ENCODE peak calls at places on chromosomes 6 and 20, in eight cellular contexts. One of them, this sample, is unnamed.

GRCh38 chr6:142764306-142764705 is 180.7 kb downstream of the HIVEP2 start:
- DNase-seq in OCI-LY7: no peak
- DNase-seq in GM23248: no peak
- DNase-seq in hepatocyte: no peak
- DNase-seq in MM.1S: no peak
- DNase-seq in SK-N-SH: no peak
- DNase-seq in neural progenitor cell: no peak
- DNase-seq in HCT116: no peak
- DNase-seq in this sample: no peak

GRCh38 chr6:21005816-21006553 is 471.7 kb downstream of the CDKAL1 start:
- DNase-seq in OCI-LY7: no peak
- DNase-seq in GM23248: peak; percentile 93
- DNase-seq in hepatocyte: peak; percentile 60
- DNase-seq in MM.1S: no peak
- DNase-seq in SK-N-SH: peak; percentile 51
- DNase-seq in neural progenitor cell: no peak
- DNase-seq in HCT116: peak; percentile 85
- DNase-seq in this sample: no peak

GRCh38 chr6:1143655-1144054 is 168.2 kb upstream of the FOXQ1 start:
- DNase-seq in OCI-LY7: no peak
- DNase-seq in GM23248: peak; percentile 57
- DNase-seq in hepatocyte: no peak
- DNase-seq in MM.1S: no peak
- DNase-seq in SK-N-SH: no peak
- DNase-seq in neural progenitor cell: no peak
- DNase-seq in HCT116: no peak
- DNase-seq in this sample: no peak

GRCh38 chr20:44349349-44349748 is 6.2 kb upstream of the HNF4A start:
- DNase-seq in OCI-LY7: no peak
- DNase-seq in GM23248: no peak
- DNase-seq in hepatocyte: no peak
- DNase-seq in MM.1S: no peak
- DNase-seq in SK-N-SH: no peak
- DNase-seq in neural progenitor cell: no peak
- DNase-seq in HCT116: no peak
- DNase-seq in this sample: no peak

GRCh38 chr6:145704153-145704781 is 31.1 kb downstream of the EPM2A start:
- DNase-seq in OCI-LY7: peak; percentile 22
- DNase-seq in GM23248: peak; percentile 56
- DNase-seq in hepatocyte: peak; percentile 23
- DNase-seq in MM.1S: no peak
- DNase-seq in SK-N-SH: peak; percentile 9
- DNase-seq in neural progenitor cell: no peak
- DNase-seq in HCT116: no peak
- DNase-seq in this sample: peak; percentile 32

GRCh38 chr20:36092424-36093024 is 62.0 kb upstream of the EPB41L1 start:
- DNase-seq in OCI-LY7: no peak
- DNase-seq in GM23248: peak; percentile 65
- DNase-seq in hepatocyte: peak; percentile 69
- DNase-seq in MM.1S: no peak
- DNase-seq in SK-N-SH: peak; percentile 85
- DNase-seq in neural progenitor cell: peak; percentile 84
- DNase-seq in HCT116: no peak
- DNase-seq in this sample: peak; percentile 68

GRCh38 chr6:106411643-106412200 is 51.2 kb downstream of the CRYBG1 start:
- DNase-seq in OCI-LY7: no peak
- DNase-seq in GM23248: no peak
- DNase-seq in hepatocyte: peak; percentile 26
- DNase-seq in MM.1S: no peak
- DNase-seq in SK-N-SH: no peak
- DNase-seq in neural progenitor cell: peak; percentile 10
- DNase-seq in HCT116: no peak
- DNase-seq in this sample: peak; percentile 39

GRCh38 chr6:17418281-17419188 is 25.1 kb downstream of the CAP2 start:
- DNase-seq in OCI-LY7: no peak
- DNase-seq in GM23248: peak; percentile 76
- DNase-seq in hepatocyte: no peak
- DNase-seq in MM.1S: no peak
- DNase-seq in SK-N-SH: no peak
- DNase-seq in neural progenitor cell: peak; percentile 12
- DNase-seq in HCT116: no peak
- DNase-seq in this sample: no peak

GRCh38 chr6:154479388-154480143 is 30.9 kb downstream of the CNKSR3 start:
- DNase-seq in OCI-LY7: no peak
- DNase-seq in GM23248: peak; percentile 53
- DNase-seq in hepatocyte: no peak
- DNase-seq in MM.1S: no peak
- DNase-seq in SK-N-SH: no peak
- DNase-seq in neural progenitor cell: no peak
- DNase-seq in HCT116: no peak
- DNase-seq in this sample: no peak

GRCh38 chr6:140344149-140344913 is 969.9 kb upstream of the CITED2 start:
- DNase-seq in OCI-LY7: no peak
- DNase-seq in GM23248: peak; percentile 70
- DNase-seq in hepatocyte: no peak
- DNase-seq in MM.1S: no peak
- DNase-seq in SK-N-SH: no peak
- DNase-seq in neural progenitor cell: no peak
- DNase-seq in HCT116: no peak
- DNase-seq in this sample: no peak

GRCh38 chr6:39686980-39687379 is 38.2 kb downstream of the KIF6 start:
- DNase-seq in OCI-LY7: no peak
- DNase-seq in GM23248: no peak
- DNase-seq in hepatocyte: no peak
- DNase-seq in MM.1S: no peak
- DNase-seq in SK-N-SH: no peak
- DNase-seq in neural progenitor cell: no peak
- DNase-seq in HCT116: no peak
- DNase-seq in this sample: no peak

GRCh38 chr6:251920-252319 is 40.4 kb upstream of the DUSP22 start:
- DNase-seq in OCI-LY7: no peak
- DNase-seq in GM23248: no peak
- DNase-seq in hepatocyte: no peak
- DNase-seq in MM.1S: peak; percentile 24
- DNase-seq in SK-N-SH: no peak
- DNase-seq in neural progenitor cell: no peak
- DNase-seq in HCT116: no peak
- DNase-seq in this sample: no peak

GRCh38 chr6:136526937-136527336 is 23.3 kb downstream of the MAP7 start:
- DNase-seq in OCI-LY7: no peak
- DNase-seq in GM23248: no peak
- DNase-seq in hepatocyte: no peak
- DNase-seq in MM.1S: no peak
- DNase-seq in SK-N-SH: no peak
- DNase-seq in neural progenitor cell: no peak
- DNase-seq in HCT116: no peak
- DNase-seq in this sample: no peak

GRCh38 chr6:63307581-63308246 is 12.1 kb downstream of the LGSN start:
- DNase-seq in OCI-LY7: peak; percentile 54
- DNase-seq in GM23248: peak; percentile 75
- DNase-seq in hepatocyte: peak; percentile 46
- DNase-seq in MM.1S: peak; percentile 46
- DNase-seq in SK-N-SH: peak; percentile 29
- DNase-seq in neural progenitor cell: peak; percentile 55
- DNase-seq in HCT116: peak; percentile 47
- DNase-seq in this sample: peak; percentile 66

GRCh38 chr6:160355001-160355400 is 6.8 kb downstream of the SLC22A3 start:
- DNase-seq in OCI-LY7: no peak
- DNase-seq in GM23248: peak; percentile 30
- DNase-seq in hepatocyte: peak; percentile 20
- DNase-seq in MM.1S: no peak
- DNase-seq in SK-N-SH: no peak
- DNase-seq in neural progenitor cell: no peak
- DNase-seq in HCT116: no peak
- DNase-seq in this sample: no peak

GRCh38 chr20:8454137-8454712 is 322.2 kb downstream of the PLCB1 start:
- DNase-seq in OCI-LY7: peak; percentile 53
- DNase-seq in GM23248: peak; percentile 97
- DNase-seq in hepatocyte: peak; percentile 10
- DNase-seq in MM.1S: no peak
- DNase-seq in SK-N-SH: peak; percentile 8
- DNase-seq in neural progenitor cell: peak; percentile 29
- DNase-seq in HCT116: peak; percentile 41
- DNase-seq in this sample: peak; percentile 66

GRCh38 chr6:166925141-166925996 is 31.0 kb downstream of the RNASET2 start:
- DNase-seq in OCI-LY7: no peak
- DNase-seq in GM23248: no peak
- DNase-seq in hepatocyte: no peak
- DNase-seq in MM.1S: no peak
- DNase-seq in SK-N-SH: no peak
- DNase-seq in neural progenitor cell: no peak
- DNase-seq in HCT116: no peak
- DNase-seq in this sample: no peak

GRCh38 chr6:7846971-7847818 is 63.4 kb downstream of the TXNDC5 start:
- DNase-seq in OCI-LY7: no peak
- DNase-seq in GM23248: peak; percentile 67
- DNase-seq in hepatocyte: no peak
- DNase-seq in MM.1S: no peak
- DNase-seq in SK-N-SH: no peak
- DNase-seq in neural progenitor cell: no peak
- DNase-seq in HCT116: no peak
- DNase-seq in this sample: peak; percentile 27

GRCh38 chr20:46139908-46140482 is 21.9 kb downstream of the CD40 start:
- DNase-seq in OCI-LY7: no peak
- DNase-seq in GM23248: no peak
- DNase-seq in hepatocyte: no peak
- DNase-seq in MM.1S: no peak
- DNase-seq in SK-N-SH: peak; percentile 68
- DNase-seq in neural progenitor cell: peak; percentile 41
- DNase-seq in HCT116: no peak
- DNase-seq in this sample: peak; percentile 45

GRCh38 chr6:10528170-10528981 is 7.2 kb downstream of the GCNT2 start:
- DNase-seq in OCI-LY7: peak; percentile 65
- DNase-seq in GM23248: no peak
- DNase-seq in hepatocyte: peak; percentile 70
- DNase-seq in MM.1S: peak; percentile 45
- DNase-seq in SK-N-SH: no peak
- DNase-seq in neural progenitor cell: no peak
- DNase-seq in HCT116: no peak
- DNase-seq in this sample: no peak

DNA sequence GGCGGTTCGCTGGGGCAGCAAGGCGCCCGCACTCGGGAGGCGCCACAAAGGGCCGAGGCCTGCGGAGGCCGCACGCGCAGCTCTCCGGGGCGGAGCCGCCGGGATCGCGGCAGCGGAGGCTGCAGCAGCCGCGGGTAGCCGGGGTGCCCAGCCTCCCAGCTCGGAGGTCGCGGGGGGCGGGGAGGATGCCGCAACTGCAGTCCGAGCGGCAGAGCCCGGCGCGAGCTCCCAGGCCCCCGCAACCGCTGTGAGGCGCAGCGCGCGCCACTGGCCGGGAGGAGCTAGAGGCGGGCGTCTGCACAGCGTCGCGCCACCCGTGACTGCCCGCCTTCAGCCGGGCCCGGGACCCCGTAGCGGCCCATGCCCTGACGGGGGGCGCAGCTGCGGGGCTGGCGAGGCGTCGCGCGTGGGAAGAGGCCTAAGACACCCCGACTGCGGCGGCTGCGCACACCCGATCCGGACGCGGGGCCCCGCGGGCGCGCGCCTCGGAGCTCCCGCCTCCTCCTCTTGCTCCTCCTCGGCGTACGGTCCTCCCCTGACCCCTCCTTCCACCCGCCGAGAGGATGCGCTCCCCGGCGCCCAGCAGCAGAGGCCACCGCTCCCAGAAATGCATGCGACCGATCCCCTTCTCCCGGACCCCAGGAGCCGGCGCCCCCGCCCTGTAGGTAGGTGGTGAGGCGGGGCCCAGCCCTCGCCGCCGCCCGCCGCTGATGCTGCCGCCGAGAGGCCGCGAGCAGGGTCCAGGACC is at the start of gene NCOA7:
- DNase-seq in OCI-LY7: peak; percentile 80
- DNase-seq in GM23248: peak; percentile 89
- DNase-seq in hepatocyte: peak; percentile 86
- DNase-seq in MM.1S: peak; percentile 78
- DNase-seq in SK-N-SH: peak; percentile 93
- DNase-seq in neural progenitor cell: peak; percentile 89
- DNase-seq in HCT116: no peak
- DNase-seq in this sample: peak; percentile 88
- TF ChIP-seq EZH2phosphoT487 in OCI-LY7: no peak
- TF ChIP-seq EZH2phosphoT487 in GM23248: no peak
- TF ChIP-seq EZH2phosphoT487 in hepatocyte: no peak
- TF ChIP-seq EZH2phosphoT487 in MM.1S: no peak
- TF ChIP-seq EZH2phosphoT487 in SK-N-SH: no peak
- TF ChIP-seq EZH2phosphoT487 in neural progenitor cell: no peak
- TF ChIP-seq EZH2phosphoT487 in HCT116: no peak
- TF ChIP-seq EZH2phosphoT487 in this sample: no peak

DNA sequence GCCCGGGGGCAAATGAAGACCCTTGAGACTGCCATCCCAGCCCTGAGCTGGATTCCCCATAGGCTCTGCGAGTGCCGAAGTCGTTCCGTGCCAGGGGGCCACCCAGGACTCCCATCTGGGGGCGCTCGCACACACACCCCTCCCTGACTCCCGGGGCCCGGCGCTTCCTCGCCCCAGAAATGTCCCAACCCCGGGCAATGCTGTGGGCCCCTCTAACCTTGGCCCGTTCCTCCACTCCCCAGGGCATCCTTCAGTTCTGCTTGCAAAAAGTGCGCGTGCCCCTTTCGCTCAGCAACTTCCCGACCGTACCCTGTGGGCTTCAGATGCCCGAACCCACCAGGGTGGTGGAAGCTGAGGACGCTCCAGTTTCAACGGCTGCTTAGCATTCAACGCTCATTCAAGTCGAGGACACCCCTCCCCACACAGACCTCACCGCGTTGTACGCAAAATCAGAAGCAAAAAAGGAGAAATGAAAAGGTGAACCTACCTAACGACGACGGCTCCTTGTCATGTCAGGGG is 25.4 kb downstream of the RIPOR2 start:
- DNase-seq in OCI-LY7: peak; percentile 82
- DNase-seq in GM23248: peak; percentile 24
- DNase-seq in hepatocyte: no peak
- DNase-seq in MM.1S: no peak
- DNase-seq in SK-N-SH: peak; percentile 62
- DNase-seq in neural progenitor cell: peak; percentile 45
- DNase-seq in HCT116: no peak
- DNase-seq in this sample: peak; percentile 64
- TF ChIP-seq EZH2phosphoT487 in OCI-LY7: no peak
- TF ChIP-seq EZH2phosphoT487 in GM23248: no peak
- TF ChIP-seq EZH2phosphoT487 in hepatocyte: no peak
- TF ChIP-seq EZH2phosphoT487 in MM.1S: no peak
- TF ChIP-seq EZH2phosphoT487 in SK-N-SH: no peak
- TF ChIP-seq EZH2phosphoT487 in neural progenitor cell: no peak
- TF ChIP-seq EZH2phosphoT487 in HCT116: no peak
- TF ChIP-seq EZH2phosphoT487 in this sample: no peak

GRCh38 chr6:97885230-97885772 is 602.3 kb upstream of the MMS22L start:
- DNase-seq in OCI-LY7: no peak
- DNase-seq in GM23248: no peak
- DNase-seq in hepatocyte: no peak
- DNase-seq in MM.1S: no peak
- DNase-seq in SK-N-SH: no peak
- DNase-seq in neural progenitor cell: no peak
- DNase-seq in HCT116: no peak
- DNase-seq in this sample: no peak
- TF ChIP-seq EZH2phosphoT487 in OCI-LY7: no peak
- TF ChIP-seq EZH2phosphoT487 in GM23248: no peak
- TF ChIP-seq EZH2phosphoT487 in hepatocyte: no peak
- TF ChIP-seq EZH2phosphoT487 in MM.1S: no peak
- TF ChIP-seq EZH2phosphoT487 in SK-N-SH: no peak
- TF ChIP-seq EZH2phosphoT487 in neural progenitor cell: no peak
- TF ChIP-seq EZH2phosphoT487 in HCT116: no peak
- TF ChIP-seq EZH2phosphoT487 in this sample: no peak

GRCh38 chr20:57743450-57744095 is 33.8 kb upstream of the PMEPA1 start:
- DNase-seq in OCI-LY7: no peak
- DNase-seq in GM23248: no peak
- DNase-seq in hepatocyte: no peak
- DNase-seq in MM.1S: no peak
- DNase-seq in SK-N-SH: no peak
- DNase-seq in neural progenitor cell: no peak
- DNase-seq in HCT116: no peak
- DNase-seq in this sample: no peak
- TF ChIP-seq EZH2phosphoT487 in OCI-LY7: no peak
- TF ChIP-seq EZH2phosphoT487 in GM23248: no peak
- TF ChIP-seq EZH2phosphoT487 in hepatocyte: no peak
- TF ChIP-seq EZH2phosphoT487 in MM.1S: no peak
- TF ChIP-seq EZH2phosphoT487 in SK-N-SH: no peak
- TF ChIP-seq EZH2phosphoT487 in neural progenitor cell: no peak
- TF ChIP-seq EZH2phosphoT487 in HCT116: no peak
- TF ChIP-seq EZH2phosphoT487 in this sample: no peak